ENCODE peak calls at places on chromosomes 12 and 14, in four cellular contexts. One of them, this sample, is unnamed. For H3K9me3 and H3K27me3, the result is how much of the 10 kb centered on the place peaks cover.

GRCh38 chr12:19712041-19712440 is 272.7 kb downstream of the AEBP2 start:
- DNase-seq in HCT116: peak
- DNase-seq in uterus: no peak
- DNase-seq in K562: no peak
- DNase-seq in this sample: no peak

GRCh38 chr14:35028435-35028834 is 17.6 kb upstream of the FAM177A1 start:
- DNase-seq in uterus: no peak
- DNase-seq in HCT116: no peak
- DNase-seq in K562: no peak
- DNase-seq in this sample: no peak

GRCh38 chr14:99451234-99451633 is 29.4 kb downstream of the SETD3 start:
- DNase-seq in K562: no peak
- DNase-seq in HCT116: no peak
- DNase-seq in uterus: no peak
- DNase-seq in this sample: no peak

GRCh38 chr12:91272456-91273063 is 89.9 kb upstream of the DCN start:
- DNase-seq in HCT116: no peak
- DNase-seq in uterus: peak
- DNase-seq in K562: no peak
- DNase-seq in this sample: peak

GRCh38 chr12:86193931-86194330 is 62.3 kb downstream of the MGAT4C start:
- DNase-seq in K562: no peak
- DNase-seq in uterus: no peak
- DNase-seq in HCT116: no peak
- DNase-seq in this sample: no peak

GRCh38 chr14:78399316-78399889 is 229.2 kb downstream of the NRXN3 start:
- DNase-seq in HCT116: no peak
- DNase-seq in uterus: no peak
- DNase-seq in K562: peak
- DNase-seq in this sample: no peak

GRCh38 chr12:65195387-65196055 is 26.1 kb downstream of the LEMD3 start:
- DNase-seq in uterus: no peak
- DNase-seq in K562: no peak
- DNase-seq in HCT116: no peak
- DNase-seq in this sample: no peak

GRCh38 chr12:107320031-107320928 is 226.9 kb upstream of the CRY1 start:
- DNase-seq in uterus: no peak
- DNase-seq in K562: no peak
- DNase-seq in HCT116: no peak
- DNase-seq in this sample: peak

GRCh38 chr12:71201136-71201679 is 43.4 kb upstream of the TSPAN8 start:
- DNase-seq in K562: no peak
- DNase-seq in uterus: no peak
- DNase-seq in HCT116: no peak
- DNase-seq in this sample: no peak

GRCh38 chr12:121472150-121472905 is 72.4 kb downstream of the RNF34 start:
- DNase-seq in K562: no peak
- DNase-seq in uterus: no peak
- DNase-seq in HCT116: no peak
- DNase-seq in this sample: no peak

GRCh38 chr12:80162177-80162576 is 62.8 kb downstream of the OTOGL start:
- DNase-seq in HCT116: no peak
- DNase-seq in uterus: no peak
- DNase-seq in K562: no peak
- DNase-seq in this sample: no peak

GRCh38 chr14:92506230-92506629 is 7.4 kb upstream of the RIN3 start:
- DNase-seq in K562: no peak
- DNase-seq in HCT116: no peak
- DNase-seq in uterus: no peak
- DNase-seq in this sample: no peak

GRCh38 chr14:92501891-92502351 is 11.7 kb upstream of the RIN3 start:
- DNase-seq in uterus: no peak
- DNase-seq in HCT116: no peak
- DNase-seq in K562: no peak
- DNase-seq in this sample: no peak

GRCh38 chr14:92502541-92503286 is 10.9 kb upstream of the RIN3 start:
- DNase-seq in HCT116: no peak
- DNase-seq in K562: no peak
- DNase-seq in uterus: no peak
- DNase-seq in this sample: peak

GRCh38 chr14:92505826-92506225 is 7.8 kb upstream of the RIN3 start:
- DNase-seq in HCT116: no peak
- DNase-seq in uterus: no peak
- DNase-seq in K562: no peak
- DNase-seq in this sample: no peak

GRCh38 chr14:92503756-92504491 is 9.7 kb upstream of the RIN3 start:
- DNase-seq in K562: no peak
- DNase-seq in HCT116: peak
- DNase-seq in uterus: no peak
- DNase-seq in this sample: no peak
- H3K9me3 ChIP-seq in K562: under half
- H3K9me3 ChIP-seq in HCT116: under half
- H3K9me3 ChIP-seq in uterus: under half
- H3K9me3 ChIP-seq in this sample: under half

GRCh38 chr12:76080729-76081415 is 3.6 kb downstream of the NAP1L1 start:
- DNase-seq in uterus: no peak
- DNase-seq in K562: peak
- DNase-seq in HCT116: no peak
- DNase-seq in this sample: no peak
- H3K27me3 ChIP-seq in uterus: under half
- H3K27me3 ChIP-seq in K562: under half
- H3K27me3 ChIP-seq in HCT116: under half
- H3K27me3 ChIP-seq in this sample: under half

DNA sequence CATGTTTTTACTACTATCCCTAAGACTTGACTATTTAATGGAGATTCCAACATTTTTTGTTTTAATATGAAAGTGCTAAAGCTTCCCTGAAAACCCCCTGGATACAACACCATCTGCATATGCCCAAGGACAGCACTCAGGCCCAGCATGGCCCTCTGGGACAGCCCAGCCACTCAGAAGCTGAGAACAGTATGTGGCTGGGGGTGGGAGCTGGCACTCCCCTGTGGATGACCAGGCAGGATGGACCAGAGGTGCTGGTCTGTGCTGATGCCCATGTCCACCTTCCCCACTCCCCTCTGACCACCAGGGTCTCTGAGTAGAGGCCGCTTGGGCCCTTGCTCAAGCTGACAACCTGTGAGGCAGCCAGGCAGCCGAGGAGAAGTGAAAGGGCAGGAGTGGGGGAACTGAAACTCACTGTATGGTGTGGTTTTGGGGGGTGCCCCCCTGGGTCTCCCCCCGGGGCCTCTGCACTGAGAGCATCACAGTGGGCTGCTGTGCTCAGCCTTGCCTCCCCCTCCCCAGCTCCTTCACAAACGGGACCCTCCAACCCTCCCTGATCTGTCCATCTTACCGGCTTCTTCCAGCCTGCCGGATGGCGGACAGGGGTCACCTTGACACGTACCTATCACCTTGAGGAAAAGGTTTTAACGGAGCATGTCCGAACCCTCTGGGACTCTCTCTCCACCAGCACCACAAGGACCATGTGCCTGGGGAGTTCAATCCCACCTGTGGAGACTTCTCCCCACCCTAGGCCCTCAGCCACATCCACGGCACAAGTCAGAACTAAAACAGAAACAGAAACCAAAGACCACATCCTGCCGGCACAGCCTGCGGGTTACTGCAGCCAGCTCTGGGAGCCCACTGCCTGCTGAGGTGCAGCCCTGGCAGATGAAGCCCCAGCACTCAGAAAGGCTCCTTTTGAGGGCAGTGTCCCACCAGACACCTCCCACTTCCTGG is at the start of gene TMEM229B:
- DNase-seq in K562: no peak
- DNase-seq in HCT116: no peak
- DNase-seq in uterus: no peak
- DNase-seq in this sample: peak
- TF ChIP-seq POLR2A in K562: no peak
- TF ChIP-seq POLR2A in HCT116: no peak
- TF ChIP-seq POLR2A in uterus: no peak
- TF ChIP-seq POLR2A in this sample: no peak

GRCh38 chr14:105940534-105941225 is 414.3 kb downstream of the TMEM121 start:
- DNase-seq in HCT116: no peak
- DNase-seq in K562: no peak
- DNase-seq in uterus: no peak
- DNase-seq in this sample: no peak
- H3K9me3 ChIP-seq in HCT116: under half
- H3K9me3 ChIP-seq in K562: under half
- H3K9me3 ChIP-seq in uterus: under half
- H3K9me3 ChIP-seq in this sample: under half

DNA sequence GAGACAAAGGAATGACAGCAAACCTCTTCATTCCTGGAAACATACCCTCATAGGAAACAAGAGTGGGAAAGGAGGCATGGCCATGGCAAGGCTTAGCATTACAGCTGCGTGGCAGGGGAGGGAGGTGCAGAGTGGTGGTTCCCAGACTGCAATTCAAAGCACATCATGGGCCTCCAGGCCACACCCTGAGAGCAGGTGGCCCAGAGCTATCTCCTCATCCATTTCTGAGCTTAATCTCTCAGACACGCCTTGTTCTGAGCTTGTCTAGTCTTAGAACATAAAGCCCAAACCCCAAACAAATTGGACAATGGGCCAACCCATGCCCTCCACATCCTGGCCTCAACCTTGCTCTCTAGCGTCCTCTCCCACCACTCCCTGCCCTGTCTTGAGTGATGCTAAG is 5.9 kb upstream of the KRT3 start:
- DNase-seq in HCT116: no peak
- DNase-seq in K562: no peak
- DNase-seq in uterus: no peak
- DNase-seq in this sample: no peak
- H3K27me3 ChIP-seq in HCT116: under half
- H3K27me3 ChIP-seq in K562: under half
- H3K27me3 ChIP-seq in uterus: under half
- H3K27me3 ChIP-seq in this sample: under half

DNA sequence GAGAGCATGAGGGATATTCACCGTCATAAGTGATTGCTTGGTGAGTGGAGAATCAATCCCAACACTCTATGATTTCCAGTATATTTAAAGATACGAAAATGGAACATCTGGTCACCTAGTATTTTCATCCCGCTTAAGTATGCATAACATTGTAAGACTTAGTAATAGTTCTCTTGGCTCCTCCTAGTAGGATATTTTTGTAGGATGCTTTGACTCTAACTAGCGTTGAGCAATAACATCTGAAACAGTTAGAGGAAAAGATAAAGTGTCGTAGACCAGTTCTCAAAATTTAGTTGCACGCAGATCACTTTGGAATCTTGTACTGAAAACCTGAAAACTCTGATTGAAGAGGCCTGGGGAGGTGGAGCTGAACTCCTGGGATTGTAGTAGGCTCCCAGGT is 7.6 kb downstream of the SAMD4A start:
- DNase-seq in K562: no peak
- DNase-seq in HCT116: no peak
- DNase-seq in uterus: no peak
- DNase-seq in this sample: no peak
- TF ChIP-seq POLR2A in K562: no peak
- TF ChIP-seq POLR2A in HCT116: no peak
- TF ChIP-seq POLR2A in uterus: no peak
- TF ChIP-seq POLR2A in this sample: no peak

GRCh38 chr14:105774001-105774400 is 247.6 kb downstream of the TMEM121 start:
- DNase-seq in K562: no peak
- DNase-seq in HCT116: no peak
- DNase-seq in uterus: no peak
- DNase-seq in this sample: no peak
- H3K9me3 ChIP-seq in K562: under half
- H3K9me3 ChIP-seq in HCT116: under half
- H3K9me3 ChIP-seq in uterus: under half
- H3K9me3 ChIP-seq in this sample: under half

GRCh38 chr12:106183735-106184134 is 45.0 kb upstream of the NUAK1 start:
- DNase-seq in K562: no peak
- DNase-seq in HCT116: no peak
- DNase-seq in uterus: no peak
- DNase-seq in this sample: no peak

GRCh38 chr12:106187842-106188241 is 49.1 kb upstream of the NUAK1 start:
- DNase-seq in K562: no peak
- DNase-seq in uterus: no peak
- DNase-seq in HCT116: no peak
- DNase-seq in this sample: no peak

GRCh38 chr12:106188249-106188648 is 49.5 kb upstream of the NUAK1 start:
- DNase-seq in K562: no peak
- DNase-seq in HCT116: no peak
- DNase-seq in uterus: peak
- DNase-seq in this sample: no peak

GRCh38 chr12:106189341-106189740 is 50.6 kb upstream of the NUAK1 start:
- DNase-seq in uterus: no peak
- DNase-seq in K562: peak
- DNase-seq in HCT116: no peak
- DNase-seq in this sample: no peak

DNA sequence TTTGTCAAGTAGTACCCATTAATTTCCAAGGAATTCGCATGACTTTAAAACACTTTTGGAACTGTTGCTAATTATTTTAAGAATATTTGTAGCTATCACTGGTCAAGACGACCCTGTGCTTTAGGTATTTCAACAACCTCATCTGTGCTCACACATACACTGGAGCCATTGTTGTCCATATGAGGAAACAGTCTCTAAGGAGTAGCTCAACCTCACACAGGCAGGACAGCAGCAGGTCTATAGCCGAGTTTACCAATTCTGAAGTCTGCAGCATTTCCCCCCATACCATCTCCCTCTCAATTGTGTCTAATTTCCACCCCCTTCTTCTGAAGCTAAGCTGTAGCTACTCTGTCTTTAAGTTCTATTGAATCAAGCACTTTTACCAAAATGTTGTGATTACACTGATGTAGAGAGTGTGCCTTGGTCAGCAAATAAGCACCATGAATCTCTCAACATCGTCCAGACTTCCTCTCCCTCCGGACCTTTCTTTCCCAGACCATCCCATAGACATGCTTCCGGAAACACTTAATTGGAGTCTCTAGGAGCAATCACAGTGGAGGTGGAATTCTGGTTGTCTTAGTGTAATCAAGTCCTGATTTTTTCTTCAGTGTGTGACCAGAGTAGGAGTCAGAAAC is 48.5 kb upstream of the NUAK1 start:
- DNase-seq in uterus: no peak
- DNase-seq in HCT116: no peak
- DNase-seq in K562: no peak
- DNase-seq in this sample: no peak
- H3K27me3 ChIP-seq in uterus: under half
- H3K27me3 ChIP-seq in HCT116: under half
- H3K27me3 ChIP-seq in K562: under half
- H3K27me3 ChIP-seq in this sample: under half